ENCODE peak calls at places on chromosomes 11 and 22, in eight cellular contexts. X, L, K, A, R, Y, T and Z are unnamed samples.

GRCh38 chr11:65811764-65812475 is 21.8 kb upstream of the SNX32 start:
- DNase-seq in K (no peak), X (no peak), R (no peak), L (no peak), T (no peak), A (no peak), Y (no peak), Z (no peak)

GRCh38 chr11:58900479-58901420 is 38.5 kb upstream of the GLYATL1 start:
- DNase-seq in K (peak), T (peak), R (peak), A (peak), L (peak), Y (peak), X (peak), Z (peak)

GRCh38 chr22:42955842-42956241 is 59.1 kb downstream of the PACSIN2 start:
- DNase-seq in A (no peak), L (no peak), K (no peak), X (no peak), Y (no peak), R (no peak), T (no peak), Z (no peak)

GRCh38 chr11:27882066-27882697 is 181.9 kb upstream of the BDNF start:
- DNase-seq in X (no peak), T (no peak), R (no peak), A (no peak), Y (no peak), L (peak), K (no peak), Z (no peak)

GRCh38 chr11:35162795-35163194 is 23.8 kb downstream of the CD44 start:
- DNase-seq in A (no peak), X (no peak), R (no peak), Y (peak), T (no peak), L (no peak), K (no peak), Z (no peak)

GRCh38 chr11:103484545-103484944 is 375.3 kb downstream of the DYNC2H1 start:
- DNase-seq in L (no peak), A (peak), K (no peak), Y (no peak), R (no peak), T (no peak), X (peak), Z (no peak)

GRCh38 chr11:57527056-57527631 is 3.4 kb downstream of the TIMM10 start:
- DNase-seq in A (peak), R (no peak), Y (peak), T (peak), L (peak), X (peak), K (peak), Z (no peak)

GRCh38 chr11:1235615-1236315 is 12.9 kb downstream of the MUC5B start:
- DNase-seq in A (no peak), L (no peak), R (no peak), T (no peak), Y (no peak), K (no peak), X (no peak), Z (no peak)

GRCh38 chr11:76047231-76047630 is 159.1 kb downstream of the WNT11 start:
- DNase-seq in R (no peak), K (no peak), Y (no peak), L (no peak), A (no peak), X (no peak), T (no peak), Z (no peak)

GRCh38 chr11:32358729-32359128 is 76.6 kb downstream of the WT1 start:
- DNase-seq in L (no peak), A (no peak), X (peak), R (no peak), K (no peak), Y (no peak), T (no peak), Z (no peak)

GRCh38 chr11:8268530-8269461 is 5.1 kb upstream of the LMO1 start:
- DNase-seq in T (no peak), Y (no peak), X (peak), R (no peak), A (no peak), L (no peak), K (no peak), Z (no peak)

GRCh38 chr11:63592975-63593395 is 21.2 kb downstream of the PLAAT3 start:
- DNase-seq in X (peak), Y (no peak), T (no peak), K (peak), L (no peak), A (peak), R (no peak), Z (peak)
- TF ChIP-seq REST in X (peak), Y (peak), T (peak), K (peak), L (peak), A (peak), R (peak), Z (peak)

GRCh38 chr11:7020183-7020917 is at the start of the genes NLRP14 and ZNF214:
- DNase-seq in A (peak), X (peak), K (peak), R (no peak), Y (peak), T (peak), L (peak), Z (no peak)
- TF ChIP-seq REST in A (no peak), X (no peak), K (no peak), R (no peak), Y (no peak), T (no peak), L (no peak), Z (no peak)

GRCh38 chr22:44355688-44356070 is 42.9 kb upstream of the SHISAL1 start:
- DNase-seq in Y (no peak), L (no peak), K (no peak), T (no peak), R (no peak), A (no peak), X (no peak), Z (no peak)
- TF ChIP-seq REST in Y (no peak), L (no peak), K (no peak), T (no peak), R (no peak), A (no peak), X (no peak), Z (no peak)

GRCh38 chr11:10688401-10688800 is 5.2 kb downstream of the IRAG1 start:
- DNase-seq in Y (no peak), K (peak), T (no peak), R (no peak), L (peak), X (peak), A (peak), Z (no peak)
- TF ChIP-seq REST in Y (no peak), K (no peak), T (no peak), R (no peak), L (no peak), X (no peak), A (no peak), Z (no peak)

GRCh38 chr11:73201249-73201648 is 16.8 kb upstream of the P2RY2 start:
- DNase-seq in R (no peak), A (no peak), T (no peak), Y (no peak), L (no peak), K (no peak), X (peak), Z (no peak)
- TF ChIP-seq REST in R (no peak), A (no peak), T (no peak), Y (no peak), L (no peak), K (no peak), X (no peak), Z (no peak)

DNA sequence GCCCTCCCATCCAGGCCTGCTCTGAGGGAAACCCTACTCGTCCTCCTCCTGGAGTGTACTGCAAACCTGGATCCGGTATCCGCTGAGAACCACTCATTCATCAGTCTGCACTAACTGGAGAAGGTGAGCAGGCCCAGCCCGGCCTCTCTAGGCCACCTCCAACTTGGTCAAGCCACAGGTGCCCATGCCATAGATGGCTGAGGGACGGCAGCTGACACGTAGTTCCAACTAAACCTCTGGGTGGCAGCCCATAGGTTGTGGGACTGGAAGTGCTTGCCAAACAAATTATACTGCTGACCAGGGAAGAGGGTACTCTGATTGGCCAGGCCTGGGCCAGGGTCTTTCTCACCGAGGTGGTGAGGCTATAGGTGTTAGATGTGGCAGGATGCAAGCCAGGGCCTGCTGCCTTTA is 5.9 kb downstream of the KCNQ1OT1 start:
- DNase-seq in K (no peak), R (no peak), X (peak), T (peak), Y (no peak), A (no peak), L (no peak), Z (no peak)
- TF ChIP-seq REST in K (no peak), R (no peak), X (no peak), T (no peak), Y (no peak), A (no peak), L (no peak), Z (no peak)

GRCh38 chr11:130819561-130819960 is 96.7 kb downstream of the SNX19 start:
- DNase-seq in T (no peak), X (no peak), Y (no peak), K (no peak), R (no peak), L (no peak), A (no peak), Z (no peak)
- TF ChIP-seq REST in T (no peak), X (no peak), Y (no peak), K (no peak), R (no peak), L (no peak), A (no peak), Z (no peak)

GRCh38 chr22:50727678-50728522 is 10.1 kb upstream of the ACR start:
- DNase-seq in Y (no peak), R (no peak), X (no peak), L (no peak), T (no peak), K (no peak), A (no peak), Z (no peak)
- TF ChIP-seq REST in Y (no peak), R (no peak), X (no peak), L (no peak), T (no peak), K (no peak), A (no peak), Z (no peak)